ENCODE peak calls at places on chromosomes 5 and 9, in five cellular contexts. One of them, this sample, is unnamed.

GRCh38 chr5:73321757-73322452 is 126.7 kb downstream of the FOXD1 start:
- DNase-seq in RPMI8226: no peak
- DNase-seq in hippocampal formation: no peak
- DNase-seq in A172: peak; percentile 99
- DNase-seq in dorsolateral prefrontal cortex: no peak
- DNase-seq in this sample: no peak

GRCh38 chr5:86626149-86626548 is 8.4 kb downstream of the COX7C start:
- DNase-seq in hippocampal formation: no peak
- DNase-seq in A172: no peak
- DNase-seq in RPMI8226: no peak
- DNase-seq in dorsolateral prefrontal cortex: no peak
- DNase-seq in this sample: no peak

GRCh38 chr5:127031147-127031862 is 947 bp upstream of the MARCHF3 start:
- DNase-seq in A172: no peak
- DNase-seq in dorsolateral prefrontal cortex: no peak
- DNase-seq in RPMI8226: peak; percentile 53
- DNase-seq in hippocampal formation: no peak
- DNase-seq in this sample: no peak

GRCh38 chr5:118956727-118957126 is 31.6 kb downstream of the DTWD2 start:
- DNase-seq in A172: peak; percentile 21
- DNase-seq in RPMI8226: peak; percentile 11
- DNase-seq in hippocampal formation: no peak
- DNase-seq in dorsolateral prefrontal cortex: no peak
- DNase-seq in this sample: peak; percentile 46

GRCh38 chr9:126306071-126306647 is 20.5 kb upstream of the MVB12B start:
- DNase-seq in dorsolateral prefrontal cortex: no peak
- DNase-seq in hippocampal formation: no peak
- DNase-seq in A172: no peak
- DNase-seq in RPMI8226: no peak
- DNase-seq in this sample: no peak

GRCh38 chr9:115341401-115341800 is 223.4 kb upstream of the TNC start:
- DNase-seq in hippocampal formation: no peak
- DNase-seq in RPMI8226: no peak
- DNase-seq in A172: no peak
- DNase-seq in dorsolateral prefrontal cortex: no peak
- DNase-seq in this sample: no peak

GRCh38 chr5:68224561-68225187 is 9.1 kb downstream of the PIK3R1 start:
- DNase-seq in hippocampal formation: no peak
- DNase-seq in RPMI8226: no peak
- DNase-seq in dorsolateral prefrontal cortex: no peak
- DNase-seq in A172: no peak
- DNase-seq in this sample: no peak

GRCh38 chr5:134146651-134147544 is 29.9 kb downstream of the SKP1 start:
- DNase-seq in RPMI8226: no peak
- DNase-seq in A172: no peak
- DNase-seq in dorsolateral prefrontal cortex: no peak
- DNase-seq in hippocampal formation: no peak
- DNase-seq in this sample: no peak

GRCh38 chr9:3478549-3478953 is 47.2 kb downstream of the RFX3 start:
- DNase-seq in A172: no peak
- DNase-seq in dorsolateral prefrontal cortex: no peak
- DNase-seq in RPMI8226: peak; percentile 49
- DNase-seq in hippocampal formation: no peak
- DNase-seq in this sample: no peak

GRCh38 chr9:97991818-97992217 is 8.7 kb downstream of the ANP32B start:
- DNase-seq in hippocampal formation: no peak
- DNase-seq in RPMI8226: no peak
- DNase-seq in A172: no peak
- DNase-seq in dorsolateral prefrontal cortex: no peak
- DNase-seq in this sample: no peak

GRCh38 chr9:21144620-21145019 is 3.0 kb upstream of the IFNW1 start:
- DNase-seq in RPMI8226: no peak
- DNase-seq in dorsolateral prefrontal cortex: no peak
- DNase-seq in hippocampal formation: no peak
- DNase-seq in A172: no peak
- DNase-seq in this sample: no peak

GRCh38 chr5:56950626-56951130 is 1.2 kb downstream of the MIER3 start:
- DNase-seq in A172: peak; percentile 46
- DNase-seq in hippocampal formation: peak; percentile 50
- DNase-seq in RPMI8226: peak; percentile 79
- DNase-seq in dorsolateral prefrontal cortex: peak; percentile 50
- DNase-seq in this sample: peak; percentile 84

GRCh38 chr9:38046669-38047300 is 22.2 kb downstream of the SHB start:
- DNase-seq in dorsolateral prefrontal cortex: no peak
- DNase-seq in RPMI8226: no peak
- DNase-seq in hippocampal formation: no peak
- DNase-seq in A172: peak; percentile 88
- DNase-seq in this sample: no peak

GRCh38 chr5:26193626-26194025 is 844.8 kb downstream of the CDH9 start:
- DNase-seq in RPMI8226: no peak
- DNase-seq in dorsolateral prefrontal cortex: no peak
- DNase-seq in A172: no peak
- DNase-seq in hippocampal formation: no peak
- DNase-seq in this sample: no peak

GRCh38 chr5:173329370-173330150 is 1.3 kb upstream of the STC2 start:
- DNase-seq in hippocampal formation: no peak
- DNase-seq in dorsolateral prefrontal cortex: no peak
- DNase-seq in RPMI8226: peak; percentile 54
- DNase-seq in A172: no peak
- DNase-seq in this sample: peak; percentile 42

GRCh38 chr5:57412010-57412409 is 70.6 kb downstream of the ACTBL2 start:
- DNase-seq in hippocampal formation: no peak
- DNase-seq in A172: peak; percentile 26
- DNase-seq in RPMI8226: no peak
- DNase-seq in dorsolateral prefrontal cortex: no peak
- DNase-seq in this sample: no peak

GRCh38 chr9:99353408-99353807 is 131.3 kb downstream of the SEC61B start:
- DNase-seq in dorsolateral prefrontal cortex: no peak
- DNase-seq in hippocampal formation: no peak
- DNase-seq in A172: no peak
- DNase-seq in RPMI8226: no peak
- DNase-seq in this sample: no peak

GRCh38 chr5:143337946-143338345 is 65.5 kb downstream of the NR3C1 start:
- DNase-seq in RPMI8226: no peak
- DNase-seq in dorsolateral prefrontal cortex: no peak
- DNase-seq in A172: no peak
- DNase-seq in hippocampal formation: no peak
- DNase-seq in this sample: no peak

GRCh38 chr9:12935714-12936113 is 160.9 kb downstream of the LURAP1L start:
- DNase-seq in hippocampal formation: no peak
- DNase-seq in RPMI8226: no peak
- DNase-seq in dorsolateral prefrontal cortex: no peak
- DNase-seq in A172: no peak
- DNase-seq in this sample: no peak

GRCh38 chr9:101119206-101119819 is 90.8 kb downstream of the PLPPR1 start:
- DNase-seq in A172: peak; percentile 21
- DNase-seq in hippocampal formation: peak; percentile 64
- DNase-seq in RPMI8226: peak; percentile 48
- DNase-seq in dorsolateral prefrontal cortex: peak; percentile 43
- DNase-seq in this sample: peak; percentile 48

GRCh38 chr5:126462239-126463014 is 39.2 kb downstream of the GRAMD2B start:
- DNase-seq in dorsolateral prefrontal cortex: no peak
- DNase-seq in RPMI8226: no peak
- DNase-seq in hippocampal formation: no peak
- DNase-seq in A172: no peak
- DNase-seq in this sample: no peak

GRCh38 chr5:134526483-134527155 is 1.1 kb downstream of the JADE2 start:
- DNase-seq in A172: peak; percentile 72
- DNase-seq in RPMI8226: peak; percentile 87
- DNase-seq in dorsolateral prefrontal cortex: peak; percentile 72
- DNase-seq in hippocampal formation: peak; percentile 85
- DNase-seq in this sample: peak; percentile 89

GRCh38 chr5:27015758-27016157 is 22.6 kb downstream of the CDH9 start:
- DNase-seq in RPMI8226: no peak
- DNase-seq in A172: no peak
- DNase-seq in dorsolateral prefrontal cortex: no peak
- DNase-seq in hippocampal formation: no peak
- DNase-seq in this sample: no peak

GRCh38 chr9:136310273-136311030 is 6.6 kb upstream of the CCDC187 start:
- DNase-seq in hippocampal formation: no peak
- DNase-seq in dorsolateral prefrontal cortex: no peak
- DNase-seq in A172: no peak
- DNase-seq in RPMI8226: no peak
- DNase-seq in this sample: no peak

GRCh38 chr5:168041583-168041982 is 249.9 kb upstream of the WWC1 start:
- DNase-seq in RPMI8226: no peak
- DNase-seq in hippocampal formation: no peak
- DNase-seq in dorsolateral prefrontal cortex: no peak
- DNase-seq in A172: no peak
- DNase-seq in this sample: no peak

GRCh38 chr5:40976836-40977235 is 67.5 kb downstream of the C7 start:
- DNase-seq in dorsolateral prefrontal cortex: no peak
- DNase-seq in RPMI8226: no peak
- DNase-seq in A172: no peak
- DNase-seq in hippocampal formation: no peak
- DNase-seq in this sample: no peak

GRCh38 chr5:168979140-168979539 is 321.8 kb downstream of the SLIT3 start:
- DNase-seq in hippocampal formation: no peak
- DNase-seq in dorsolateral prefrontal cortex: no peak
- DNase-seq in A172: no peak
- DNase-seq in RPMI8226: no peak
- DNase-seq in this sample: no peak

This sample was measured in Kasumi-1.